ENCODE peak calls at places on chromosome 16, in five cellular contexts. K, O, D, T and C are unnamed samples.

GRCh38 chr16:90018297-90019200 is 707 bp downstream of the DBNDD1 start:
- DNase-seq in K (peak; percentile 43), O (no peak), D (no peak), T (no peak), C (no peak)

GRCh38 chr16:15051387-15051951 is 4.4 kb downstream of the NTAN1 start:
- DNase-seq in K (no peak), O (no peak), D (no peak), T (no peak), C (no peak)

GRCh38 chr16:46427340-46428107 is 193.7 kb downstream of the SHCBP1 start:
- DNase-seq in K (no peak), O (no peak), D (peak; percentile 0), T (no peak), C (no peak)

GRCh38 chr16:13997933-13998332 is 73.2 kb upstream of the MRTFB start:
- DNase-seq in K (no peak), O (no peak), D (peak; percentile 59), T (no peak), C (no peak)

GRCh38 chr16:72481419-72481818 is 309.5 kb upstream of the PMFBP1 start:
- DNase-seq in K (no peak), O (peak; percentile 46), D (no peak), T (no peak), C (no peak)

GRCh38 chr16:85981826-85982562 is 83.0 kb downstream of the IRF8 start:
- DNase-seq in K (no peak), O (no peak), D (no peak), T (no peak), C (no peak)

GRCh38 chr16:1379863-1380174 is 28.1 kb downstream of the GNPTG start:
- DNase-seq in K (no peak), O (no peak), D (no peak), T (no peak), C (no peak)

GRCh38 chr16:53219795-53220194 is 165.0 kb downstream of the CHD9 start:
- DNase-seq in K (no peak), O (peak; percentile 49), D (no peak), T (no peak), C (no peak)

GRCh38 chr16:88448461-88449266 is 4.4 kb upstream of the ZFPM1 start:
- DNase-seq in K (no peak), O (no peak), D (no peak), T (no peak), C (no peak)

GRCh38 chr16:59527206-59527997 is 793.3 kb upstream of the GOT2 start:
- DNase-seq in K (no peak), O (no peak), D (no peak), T (no peak), C (no peak)

GRCh38 chr16:10577305-10578202 is 2.8 kb downstream of the EMP2 start:
- DNase-seq in K (no peak), O (no peak), D (no peak), T (no peak), C (no peak)

GRCh38 chr16:28313587-28313986 is 21.3 kb downstream of the SBK1 start:
- DNase-seq in K (no peak), O (no peak), D (no peak), T (no peak), C (no peak)

GRCh38 chr16:58105619-58106018 is 23.6 kb downstream of the CFAP20 start:
- DNase-seq in K (no peak), O (no peak), D (no peak), T (no peak), C (no peak)

GRCh38 chr16:15963307-15963910 is 14.0 kb downstream of the ABCC1 start:
- DNase-seq in K (no peak), O (no peak), D (no peak), T (no peak), C (no peak)

GRCh38 chr16:17563340-17563739 is 92.6 kb upstream of the XYLT1 start:
- DNase-seq in K (no peak), O (no peak), D (no peak), T (no peak), C (no peak)

GRCh38 chr16:89845417-89845816 is 17.1 kb downstream of the SPIRE2 start:
- DNase-seq in K (no peak), O (no peak), D (peak; percentile 56), T (no peak), C (no peak)

GRCh38 chr16:74700206-74701040 is at the start of gene MLKL:
- DNase-seq in K (peak; percentile 68), O (peak; percentile 61), D (peak; percentile 51), T (peak; percentile 31), C (no peak)
- TF ChIP-seq CTCF in K (no peak), O (no peak), D (no peak), T (peak; percentile 12), C (no peak)

DNA sequence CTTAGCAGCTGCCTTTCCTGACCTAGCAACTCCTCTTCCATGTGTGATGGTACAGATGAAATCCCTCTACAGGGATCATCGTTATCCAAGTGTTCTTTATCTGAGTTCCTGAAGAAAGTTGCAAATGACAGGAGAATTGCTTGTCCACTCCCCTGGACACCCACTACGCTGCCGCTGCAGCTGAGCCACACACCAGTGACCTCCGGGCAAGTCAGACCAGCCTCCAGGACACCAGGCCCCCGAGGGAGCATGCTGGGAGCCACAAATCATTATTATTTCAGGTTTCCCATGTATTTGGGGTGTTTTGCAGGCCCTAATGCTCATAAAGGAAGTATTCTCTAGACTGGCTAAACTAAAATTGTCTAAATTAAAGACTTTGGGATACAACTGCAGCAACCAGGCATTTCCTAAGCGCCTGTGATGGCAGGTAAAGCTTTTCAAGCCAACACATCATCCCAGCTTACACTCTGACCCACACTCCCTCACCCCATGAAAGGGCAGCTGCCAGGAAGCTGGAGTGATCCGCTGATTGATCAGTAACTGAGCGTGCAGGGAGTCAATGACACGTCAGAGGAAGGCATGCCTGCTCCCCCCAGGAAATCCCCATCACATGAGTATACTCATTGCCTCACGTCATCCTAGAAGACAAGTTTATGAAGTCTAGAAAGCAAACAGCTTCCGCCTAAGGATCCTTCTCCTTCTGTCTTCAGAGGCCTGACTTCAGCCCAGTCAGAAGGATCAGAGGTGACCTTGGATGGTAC is 14.4 kb downstream of the FA2H start:
- DNase-seq in K (no peak), O (no peak), D (no peak), T (no peak), C (no peak)
- TF ChIP-seq CTCF in K (no peak), O (no peak), D (no peak), T (no peak), C (no peak)

GRCh38 chr16:80802902-80803301 is 1.5 kb downstream of the CDYL2 start:
- DNase-seq in K (no peak), O (no peak), D (no peak), T (no peak), C (no peak)

GRCh38 chr16:80802129-80802528 is 2.3 kb downstream of the CDYL2 start:
- DNase-seq in K (no peak), O (no peak), D (no peak), T (no peak), C (no peak)

GRCh38 chr16:80804451-80805383 is at the start of gene CDYL2:
- DNase-seq in K (peak; percentile 40), O (peak; percentile 53), D (peak; percentile 91), T (no peak), C (no peak)

GRCh38 chr16:80804061-80804450 is 342 bp downstream of the CDYL2 start:
- DNase-seq in K (peak; percentile 51), O (peak; percentile 76), D (no peak), T (no peak), C (no peak)

DNA sequence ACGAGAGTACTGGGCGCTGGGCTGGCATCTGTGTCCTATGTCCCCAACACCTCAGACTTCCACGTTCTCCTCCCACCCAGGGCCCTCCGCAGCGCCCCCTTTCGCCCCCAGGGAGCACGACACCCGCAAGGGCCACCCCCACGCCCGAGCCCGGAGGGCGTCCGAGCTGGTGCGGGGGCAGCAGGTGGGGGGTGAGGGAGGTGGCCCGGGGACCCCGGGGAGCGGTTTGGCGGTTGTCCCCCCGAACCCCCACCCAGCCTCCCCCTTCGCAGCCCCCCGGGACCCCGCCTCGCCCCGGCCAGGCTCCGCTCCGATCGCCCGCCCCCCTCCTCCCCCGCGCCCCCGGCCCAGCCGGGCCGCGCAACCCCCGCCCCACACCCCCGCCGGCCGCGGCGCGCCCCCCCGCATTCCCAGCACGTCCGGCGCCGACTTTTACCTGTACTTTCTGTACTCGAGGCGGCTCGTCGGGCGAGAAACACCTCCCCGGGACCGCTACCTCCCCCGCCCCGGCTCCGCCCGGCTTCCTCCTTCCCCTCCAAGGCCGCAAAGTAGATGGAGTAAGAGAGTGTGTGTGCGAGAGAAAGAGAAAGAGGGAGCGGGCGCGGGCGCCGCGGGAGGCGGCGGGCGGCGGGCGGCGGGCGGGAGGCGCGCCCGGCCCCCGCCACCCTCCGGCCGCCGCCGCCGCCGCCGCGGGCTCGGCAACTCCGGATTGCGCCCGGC is 897 bp downstream of the CDYL2 start:
- DNase-seq in K (peak; percentile 35), O (peak; percentile 25), D (peak; percentile 75), T (no peak), C (no peak)
- TF ChIP-seq CTCF in K (peak; percentile 32), O (peak; percentile 60), D (no peak), T (no peak), C (no peak)

GRCh38 chr16:30722443-30722842 is 23.5 kb downstream of the SRCAP start:
- DNase-seq in K (no peak), O (no peak), D (no peak), T (no peak), C (no peak)
- TF ChIP-seq CTCF in K (no peak), O (no peak), D (no peak), T (no peak), C (no peak)

GRCh38 chr16:11876306-11876705 is 25.0 kb upstream of the RSL1D1 start:
- DNase-seq in K (no peak), O (no peak), D (no peak), T (no peak), C (no peak)

GRCh38 chr16:11868412-11868980 is 17.2 kb upstream of the RSL1D1 start:
- DNase-seq in K (no peak), O (no peak), D (no peak), T (no peak), C (no peak)

GRCh38 chr16:11869657-11870228 is 18.4 kb upstream of the RSL1D1 start:
- DNase-seq in K (no peak), O (no peak), D (no peak), T (no peak), C (no peak)

GRCh38 chr16:11875721-11876120 is 24.4 kb upstream of the RSL1D1 start:
- DNase-seq in K (no peak), O (no peak), D (no peak), T (no peak), C (no peak)

DNA sequence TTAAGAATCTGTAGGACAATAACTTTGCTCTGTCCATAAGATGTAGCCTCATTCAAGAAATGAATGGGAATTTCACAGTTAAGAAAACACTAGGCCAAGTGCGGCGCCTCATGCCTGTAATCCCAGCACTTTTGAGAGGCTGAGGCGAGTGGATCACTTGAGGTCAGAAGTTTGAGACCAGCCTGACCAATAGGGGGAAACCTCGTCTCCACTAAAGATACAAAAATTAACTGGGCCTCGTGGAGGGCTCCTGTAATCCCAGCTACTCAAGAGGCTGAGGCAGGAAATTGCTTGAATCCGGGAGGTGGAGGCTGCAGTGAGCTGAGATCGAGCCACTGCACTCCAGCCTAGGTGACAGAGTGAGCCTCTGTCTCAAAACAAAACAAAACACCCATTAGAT is 19.9 kb upstream of the RSL1D1 start:
- DNase-seq in K (no peak), O (peak; percentile 48), D (no peak), T (no peak), C (no peak)
- TF ChIP-seq CTCF in K (no peak), O (peak; percentile 26), D (no peak), T (peak; percentile 6), C (no peak)

GRCh38 chr16:4836727-4837126 is 10.4 kb downstream of the GLYR1 start:
- DNase-seq in K (no peak), O (no peak), D (no peak), T (no peak), C (no peak)

GRCh38 chr16:4840984-4841383 is 6.1 kb downstream of the GLYR1 start:
- DNase-seq in K (no peak), O (no peak), D (no peak), T (no peak), C (no peak)

GRCh38 chr16:4837733-4838501 is 9.2 kb downstream of the GLYR1 start:
- DNase-seq in K (no peak), O (no peak), D (peak; percentile 25), T (no peak), C (no peak)

GRCh38 chr16:4839942-4840341 is 7.1 kb downstream of the GLYR1 start:
- DNase-seq in K (no peak), O (no peak), D (no peak), T (no peak), C (no peak)
- TF ChIP-seq CTCF in K (no peak), O (no peak), D (no peak), T (peak; percentile 7), C (no peak)